ENCODE peak calls at places on chromosomes 13 and 19, in six cellular contexts. I is colonic mucosa, J is gastrocnemius medialis, M is lower lobe of right lung, U is lower leg skin, G is neural progenitor cell. K is an unnamed sample.

GRCh38 chr13:49292742-49293498 is 45.2 kb downstream of the CDADC1 start:
- DNase-seq in I (no peak), J (no peak), M (no peak), U (no peak), G (no peak), K (no peak)

GRCh38 chr13:99894835-99895427 is 76.6 kb downstream of the ZIC5 start:
- DNase-seq in I (no peak), J (no peak), M (no peak), U (peak; percentile 82), G (peak; percentile 39), K (no peak)

GRCh38 chr19:35882074-35882832 is 13.9 kb downstream of the APLP1 start:
- DNase-seq in I (peak; percentile 62), J (no peak), M (no peak), U (no peak), G (peak; percentile 42), K (no peak)

GRCh38 chr13:45678282-45678681 is 23.8 kb upstream of the CBY2 start:
- DNase-seq in I (no peak), J (no peak), M (no peak), U (no peak), G (peak; percentile 21), K (no peak)

GRCh38 chr19:7788178-7788932 is 25.3 kb downstream of the CLEC4M start:
- DNase-seq in I (no peak), J (no peak), M (no peak), U (no peak), G (peak; percentile 62), K (no peak)

GRCh38 chr13:110232146-110232545 is 74.8 kb downstream of the COL4A1 start:
- DNase-seq in I (no peak), J (no peak), M (no peak), U (no peak), G (no peak), K (no peak)

GRCh38 chr13:79741006-79741405 is 260.1 kb downstream of the NDFIP2 start:
- DNase-seq in I (no peak), J (no peak), M (no peak), U (no peak), G (no peak), K (no peak)

GRCh38 chr19:2775556-2776430 is 7.3 kb downstream of the SGTA start:
- DNase-seq in I (peak; percentile 45), J (no peak), M (peak; percentile 84), U (no peak), G (no peak), K (no peak)

GRCh38 chr19:10292789-10293636 is 3.3 kb downstream of the ICAM5 start:
- DNase-seq in I (no peak), J (no peak), M (no peak), U (no peak), G (peak; percentile 49), K (no peak)

GRCh38 chr19:34508540-34508939 is 27.0 kb downstream of the WTIP start:
- DNase-seq in I (no peak), J (no peak), M (no peak), U (peak; percentile 64), G (no peak), K (no peak)

GRCh38 chr19:8973501-8974091 is 36.6 kb downstream of the MUC16 start:
- DNase-seq in I (no peak), J (no peak), M (no peak), U (no peak), G (peak; percentile 68), K (no peak)

GRCh38 chr13:112968380-112968909 is 569 bp upstream of the MCF2L start:
- DNase-seq in I (peak; percentile 78), J (no peak), M (peak; percentile 76), U (no peak), G (peak; percentile 43), K (peak; percentile 87)

GRCh38 chr19:8569066-8569761 is 8.0 kb downstream of the MYO1F start:
- DNase-seq in I (peak; percentile 38), J (no peak), M (peak; percentile 71), U (no peak), G (no peak), K (no peak)

GRCh38 chr13:42266464-42266863 is 5.5 kb upstream of the AKAP11 start:
- DNase-seq in I (no peak), J (no peak), M (no peak), U (no peak), G (no peak), K (no peak)

GRCh38 chr13:75610466-75610865 is 25.7 kb upstream of the LMO7 start:
- DNase-seq in I (no peak), J (no peak), M (no peak), U (no peak), G (no peak), K (no peak)

GRCh38 chr19:44745386-44745831 is 3.1 kb upstream of the BCL3 start:
- DNase-seq in I (peak; percentile 89), J (peak; percentile 55), M (no peak), U (peak; percentile 95), G (peak; percentile 22), K (no peak)

GRCh38 chr13:95535243-95535642 is 17.3 kb upstream of the CLDN10 start:
- DNase-seq in I (no peak), J (no peak), M (no peak), U (no peak), G (no peak), K (no peak)

GRCh38 chr13:26785845-26786630 is 25.5 kb upstream of the GPR12 start:
- DNase-seq in I (peak; percentile 34), J (no peak), M (no peak), U (peak; percentile 92), G (peak; percentile 30), K (no peak)

GRCh38 chr19:15170345-15170744 is 30.4 kb downstream of the NOTCH3 start:
- DNase-seq in I (no peak), J (no peak), M (no peak), U (no peak), G (no peak), K (no peak)

GRCh38 chr19:15169541-15170285 is 31.1 kb downstream of the NOTCH3 start:
- DNase-seq in I (no peak), J (no peak), M (no peak), U (no peak), G (no peak), K (no peak)

GRCh38 chr19:15175609-15176008 is 25.2 kb downstream of the NOTCH3 start:
- DNase-seq in I (no peak), J (no peak), M (no peak), U (no peak), G (no peak), K (no peak)

GRCh38 chr19:15177269-15178116 is 23.3 kb downstream of the NOTCH3 start:
- DNase-seq in I (peak; percentile 75), J (peak; percentile 48), M (peak; percentile 90), U (peak; percentile 95), G (peak; percentile 95), K (no peak)

DNA sequence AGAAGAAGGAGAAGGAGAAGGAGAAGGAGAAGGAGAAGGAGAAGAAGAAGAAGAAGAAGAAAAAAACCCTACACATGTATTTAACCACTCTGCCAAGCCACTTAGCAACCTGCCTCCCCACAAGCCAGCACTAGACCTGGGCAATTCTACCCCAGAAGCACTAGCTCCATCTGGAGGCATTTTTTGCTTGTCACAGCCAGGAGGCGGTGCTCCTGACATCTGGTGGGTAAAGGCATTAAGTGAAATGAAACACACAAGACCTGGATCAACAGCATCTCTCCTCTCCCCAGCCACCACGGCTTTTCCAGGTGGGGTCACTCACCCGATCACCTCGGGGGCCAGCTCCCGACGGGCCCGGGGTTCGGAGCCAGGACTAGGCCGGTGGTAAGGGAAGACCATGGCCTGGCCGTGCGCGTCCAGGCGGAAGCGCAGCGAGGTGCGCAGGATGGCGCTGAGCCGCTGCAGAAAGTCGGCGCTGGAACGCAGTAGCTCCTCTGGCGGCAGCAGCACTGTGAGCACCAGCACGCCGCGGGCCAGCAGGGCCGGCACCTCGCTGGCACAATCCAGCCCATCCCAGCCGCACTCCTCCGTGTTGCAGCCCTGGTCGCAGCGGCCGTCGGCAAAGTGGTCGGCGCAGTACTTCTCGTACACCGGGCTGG is 26.9 kb downstream of the NOTCH3 start:
- DNase-seq in I (no peak), J (no peak), M (no peak), U (no peak), G (no peak), K (no peak)
- TF ChIP-seq CTCF in I (no peak), J (no peak), M (no peak), U (no peak), G (no peak), K (peak; percentile 37)

GRCh38 chr19:38952395-38953165 is 21.8 kb downstream of the MRPS12 start:
- DNase-seq in I (peak; percentile 52), J (no peak), M (no peak), U (no peak), G (peak; percentile 54), K (no peak)
- TF ChIP-seq CTCF in I (no peak), J (no peak), M (peak; percentile 34), U (no peak), G (peak; percentile 56), K (peak; percentile 67)

GRCh38 chr13:77749481-77749880 is 52.0 kb downstream of the SLAIN1 start:
- DNase-seq in I (no peak), J (no peak), M (no peak), U (no peak), G (peak; percentile 37), K (no peak)

GRCh38 chr13:77740931-77741586 is 43.6 kb downstream of the SLAIN1 start:
- DNase-seq in I (no peak), J (no peak), M (no peak), U (no peak), G (no peak), K (no peak)

GRCh38 chr13:77741587-77741972 is 44.1 kb downstream of the SLAIN1 start:
- DNase-seq in I (no peak), J (no peak), M (no peak), U (no peak), G (no peak), K (no peak)

GRCh38 chr13:77740097-77740496 is 42.6 kb downstream of the SLAIN1 start:
- DNase-seq in I (no peak), J (no peak), M (no peak), U (no peak), G (no peak), K (no peak)

DNA sequence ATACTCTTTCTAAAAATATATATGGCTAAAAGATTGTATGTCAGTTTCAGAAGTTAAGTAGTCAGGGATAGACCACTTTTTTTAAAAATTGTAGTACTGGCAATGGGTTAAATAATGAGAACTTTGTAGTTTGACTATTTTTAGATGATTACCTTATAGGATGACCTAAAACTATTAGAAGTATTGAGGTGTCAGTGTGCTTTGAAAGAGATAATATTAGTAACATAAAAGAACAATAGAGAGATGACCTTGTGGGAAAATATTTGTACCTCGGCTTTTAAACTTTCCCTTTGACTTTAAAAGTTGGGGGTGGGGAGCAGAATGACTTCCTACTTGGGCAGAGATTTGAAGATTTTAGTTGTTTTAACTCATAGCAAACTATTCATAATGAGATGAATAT is 48.3 kb downstream of the SLAIN1 start:
- DNase-seq in I (no peak), J (no peak), M (no peak), U (no peak), G (no peak), K (no peak)
- TF ChIP-seq CTCF in I (no peak), J (no peak), M (no peak), U (no peak), G (no peak), K (no peak)

DNA sequence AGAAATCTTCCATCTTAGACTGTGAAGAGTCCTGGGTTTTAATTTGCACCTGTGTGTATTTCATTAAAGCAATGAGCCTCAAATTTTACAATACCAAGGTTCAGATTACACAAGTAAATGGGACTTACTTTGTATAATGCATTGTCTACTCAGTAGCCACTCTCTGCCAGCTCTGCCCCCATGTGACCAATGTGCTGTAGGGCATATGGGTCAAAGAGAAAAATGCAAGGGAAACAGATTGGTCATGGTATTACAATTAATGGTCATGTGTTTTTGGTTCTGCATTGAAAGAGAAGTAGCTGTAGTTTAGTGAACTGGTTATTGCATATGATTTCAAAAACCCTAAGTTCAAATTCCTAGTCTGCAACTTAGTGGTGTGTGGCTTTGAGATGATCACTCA is 545.5 kb downstream of the SUCLA2 start:
- DNase-seq in I (no peak), J (no peak), M (peak; percentile 45), U (no peak), G (no peak), K (no peak)
- TF ChIP-seq CTCF in I (no peak), J (no peak), M (no peak), U (no peak), G (peak; percentile 35), K (peak; percentile 11)

GRCh38 chr19:17775245-17775927 is 19.6 kb upstream of the B3GNT3 start:
- DNase-seq in I (peak; percentile 62), J (no peak), M (no peak), U (no peak), G (peak; percentile 82), K (no peak)
- TF ChIP-seq CTCF in I (peak; percentile 42), J (no peak), M (peak; percentile 43), U (no peak), G (peak; percentile 84), K (peak; percentile 81)